ENCODE peak calls at places on chromosomes 11 and 22, in four cellular contexts. M, A, L and W are unnamed samples.

GRCh38 chr11:71247551-71248250 is 4.7 kb downstream of the SHANK2 start:
- DNase-seq in M (peak; percentile 64), A (no peak), L (no peak), W (no peak)

GRCh38 chr11:124109377-124109776 is 5.9 kb upstream of the VWA5A start:
- DNase-seq in M (no peak), A (no peak), L (no peak), W (no peak)

GRCh38 chr11:123135863-123136446 is 59.1 kb downstream of the CLMP start:
- DNase-seq in M (no peak), A (no peak), L (no peak), W (no peak)

GRCh38 chr11:47591764-47592163 is 2.4 kb downstream of the C1QTNF4 start:
- DNase-seq in M (no peak), A (no peak), L (no peak), W (peak; percentile 46)

GRCh38 chr22:42169055-42169469 is 38.5 kb upstream of the CYP2D6 start:
- DNase-seq in M (peak; percentile 55), A (no peak), L (peak; percentile 78), W (peak; percentile 68)

GRCh38 chr11:1966531-1966930 is 19.4 kb downstream of the MRPL23 start:
- DNase-seq in M (peak; percentile 9), A (peak; percentile 24), L (no peak), W (no peak)

GRCh38 chr11:70696076-70696475 is 297.7 kb downstream of the CTTN start:
- DNase-seq in M (no peak), A (peak; percentile 1), L (no peak), W (no peak)

GRCh38 chr11:69378303-69379141 is 84.6 kb downstream of the MYEOV start:
- DNase-seq in M (no peak), A (no peak), L (no peak), W (no peak)

GRCh38 chr11:40754297-40754696 is 705.2 kb downstream of the LRRC4C start:
- DNase-seq in M (no peak), A (no peak), L (no peak), W (no peak)

GRCh38 chr11:130127509-130127908 is 32.1 kb upstream of the ST14 start:
- DNase-seq in M (no peak), A (no peak), L (no peak), W (no peak)
- TF ChIP-seq CTCF in M (no peak), A (no peak), L (no peak), W (no peak)

GRCh38 chr22:20181194-20181931 is 30.5 kb upstream of the CCDC188 start:
- DNase-seq in M (no peak), A (no peak), L (no peak), W (no peak)

GRCh38 chr22:20180640-20181039 is 29.8 kb upstream of the CCDC188 start:
- DNase-seq in M (no peak), A (no peak), L (no peak), W (no peak)

GRCh38 chr22:20178922-20179227 is 28.0 kb upstream of the CCDC188 start:
- DNase-seq in M (no peak), A (no peak), L (no peak), W (no peak)

GRCh38 chr22:20179455-20180244 is 28.8 kb upstream of the CCDC188 start:
- DNase-seq in M (no peak), A (no peak), L (no peak), W (no peak)

DNA sequence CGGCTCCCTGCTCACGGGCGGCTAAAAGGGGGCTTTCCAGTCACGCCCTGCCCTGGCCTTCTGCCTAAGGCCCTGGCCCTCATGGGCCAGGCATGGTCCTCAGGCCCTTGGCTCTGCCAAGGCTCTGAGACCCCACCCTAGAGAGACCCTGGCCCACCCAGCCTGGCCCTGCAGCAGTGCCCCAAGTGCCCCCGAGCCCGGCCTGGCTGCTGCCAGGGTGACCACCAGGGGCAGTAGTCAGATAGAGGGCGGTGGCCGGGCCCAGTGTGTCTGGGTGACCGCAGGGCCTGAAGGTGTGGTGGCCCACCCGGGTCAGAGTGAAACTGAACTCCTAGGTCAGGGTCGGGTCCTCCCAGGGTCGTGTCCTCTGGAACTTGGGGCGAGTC is 29.4 kb upstream of the CCDC188 start:
- DNase-seq in M (no peak), A (no peak), L (no peak), W (no peak)
- TF ChIP-seq CTCF in M (peak; percentile 19), A (peak; percentile 11), L (no peak), W (no peak)

GRCh38 chr22:46386312-46386711 is 50.8 kb downstream of the TRMU start:
- DNase-seq in M (no peak), A (no peak), L (no peak), W (no peak)
- TF ChIP-seq CTCF in M (no peak), A (no peak), L (no peak), W (no peak)

DNA sequence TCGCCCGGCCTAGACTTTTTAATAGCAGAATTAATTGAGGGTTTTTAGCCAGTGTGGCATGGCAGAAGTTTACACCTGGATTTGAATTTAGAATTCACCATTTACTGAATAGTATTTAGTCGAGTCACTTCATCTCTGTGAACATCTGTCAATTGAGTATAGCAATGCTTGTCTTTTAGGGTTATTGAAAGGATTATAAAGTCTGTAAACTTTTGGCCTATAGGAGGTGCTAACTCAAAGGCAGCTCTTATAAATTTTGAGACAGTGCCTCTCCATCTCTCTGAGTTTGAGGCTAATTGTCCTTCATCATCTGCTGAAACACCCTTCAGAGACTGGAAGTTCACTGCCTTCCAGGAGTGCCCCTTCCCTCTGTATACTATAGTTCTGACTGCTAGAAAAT is 205.0 kb downstream of the NELL1 start:
- DNase-seq in M (no peak), A (no peak), L (no peak), W (no peak)
- TF ChIP-seq CTCF in M (no peak), A (no peak), L (no peak), W (no peak)

DNA sequence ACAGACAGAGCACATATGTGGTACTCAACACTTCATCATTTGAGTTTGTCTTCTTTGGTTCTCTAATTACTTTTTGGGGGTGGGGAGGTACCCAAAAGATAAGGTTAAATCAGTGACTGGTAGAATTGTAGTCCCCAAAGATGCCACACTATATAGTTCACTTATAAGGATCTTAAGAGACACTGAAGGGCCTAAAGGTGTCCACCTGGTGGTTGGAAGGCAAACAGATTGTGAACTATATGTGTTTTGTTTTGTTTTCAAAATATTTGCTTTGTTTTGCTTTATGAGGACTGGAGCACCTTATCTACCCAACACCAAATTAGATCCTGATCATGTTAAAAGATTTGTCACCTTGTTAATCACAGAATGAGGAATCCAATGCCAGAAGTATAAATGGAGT is 136.1 kb downstream of the DCDC1 start:
- DNase-seq in M (no peak), A (no peak), L (no peak), W (no peak)
- TF ChIP-seq CTCF in M (no peak), A (no peak), L (peak; percentile 49), W (no peak)

DNA sequence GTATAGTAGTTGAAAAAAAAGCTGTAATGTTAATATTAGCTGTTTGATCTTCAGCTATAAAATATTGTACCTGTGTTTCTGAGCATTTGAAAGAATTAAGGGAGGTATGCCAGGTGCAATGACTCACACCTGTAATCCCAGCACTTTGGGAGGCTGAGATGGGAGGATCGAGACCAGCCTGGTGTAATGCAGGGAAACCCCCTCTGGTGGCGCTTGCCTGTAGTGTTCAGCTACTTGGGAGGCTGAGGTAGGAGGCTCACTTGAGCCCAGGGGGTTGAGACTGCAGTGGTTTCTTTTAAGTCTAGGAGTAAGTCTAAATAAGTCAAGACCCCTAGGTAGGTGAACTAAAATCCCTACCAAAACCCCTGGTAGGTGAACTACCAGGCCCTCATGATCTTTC is 37.1 kb downstream of the TAF1D start:
- DNase-seq in M (no peak), A (no peak), L (no peak), W (no peak)
- TF ChIP-seq CTCF in M (no peak), A (no peak), L (no peak), W (no peak)

GRCh38 chr11:73333626-73334199 is 25.6 kb downstream of the ARHGEF17 start:
- DNase-seq in M (no peak), A (no peak), L (no peak), W (no peak)

GRCh38 chr11:73334244-73335203 is 26.4 kb downstream of the ARHGEF17 start:
- DNase-seq in M (peak; percentile 87), A (no peak), L (peak; percentile 83), W (no peak)

GRCh38 chr11:73330569-73331093 is 22.6 kb downstream of the ARHGEF17 start:
- DNase-seq in M (no peak), A (no peak), L (peak; percentile 63), W (no peak)

GRCh38 chr11:73333173-73333572 is 25.1 kb downstream of the ARHGEF17 start:
- DNase-seq in M (no peak), A (no peak), L (no peak), W (no peak)

GRCh38 chr11:73331138-73331916 is 23.3 kb downstream of the ARHGEF17 start:
- DNase-seq in M (peak; percentile 57), A (no peak), L (no peak), W (no peak)
- TF ChIP-seq CTCF in M (no peak), A (no peak), L (no peak), W (no peak)

GRCh38 chr11:118979434-118979833 is 7.9 kb downstream of the FOXR1 start:
- DNase-seq in M (no peak), A (no peak), L (no peak), W (no peak)
- TF ChIP-seq CTCF in M (no peak), A (no peak), L (no peak), W (no peak)

GRCh38 chr11:77062924-77063323 is 3.8 kb upstream of the CAPN5 start:
- DNase-seq in M (no peak), A (no peak), L (no peak), W (no peak)
- TF ChIP-seq CTCF in M (no peak), A (no peak), L (no peak), W (no peak)